ENCODE peak calls at places on chromosomes 7 and 10, in ten cellular contexts. E is stimulated activated CD8-positive, alpha-beta memory T cell treated with anti-CD3 and anti-CD28 coated beads, Interleukin-4, amount 100 ng/mL, for 24 hours; O is activated T-helper 1 cell treated with Interleukin-2 at 50 U/mL for 16 hours; F is activated naive CD8-positive, alpha-beta T cell treated with anti-CD3 and anti-CD28 coated beads for 36 hours; L is erythroblast; X is NCI-H1694 treated with DMSO at 0.1 percent for 48 hours; D is cardiac muscle cell; U is GM19239; C is activated CD8-positive, alpha-beta memory T cell treated with anti-CD3 and anti-CD28 coated beads, Interleukin-2, amount 50 U/mL, for 4 hours; P is activated T-cell treated with anti-CD3 and anti-CD28 coated beads, Interleukin-2, amount 50 U/mL, for 72 hours. T is an unnamed sample.

GRCh38 chr10:124152781-124153600 is 59.6 kb upstream of the CHST15 start:
- DNase-seq in E (peak), O (peak), F (peak), L (no peak), X (no peak), D (peak), U (peak), C (no peak), P (peak), T (peak)

GRCh38 chr10:6052247-6053221 is 9.6 kb downstream of the IL2RA start:
- DNase-seq in E (peak), O (peak), F (peak), L (no peak), X (no peak), D (no peak), U (no peak), C (peak), P (peak), T (no peak)

GRCh38 chr7:116834815-116835533 is 27.4 kb upstream of the CAPZA2 start:
- DNase-seq in E (no peak), O (no peak), F (no peak), L (no peak), X (no peak), D (peak), U (no peak), C (no peak), P (no peak), T (peak)

GRCh38 chr7:14069961-14070360 is 80.5 kb upstream of the ETV1 start:
- DNase-seq in E (no peak), O (no peak), F (no peak), L (no peak), X (no peak), D (no peak), U (no peak), C (no peak), P (no peak), T (no peak)

GRCh38 chr10:11245510-11245909 is 227.8 kb downstream of the CELF2 start:
- DNase-seq in E (no peak), O (no peak), F (peak), L (no peak), X (no peak), D (no peak), U (no peak), C (no peak), P (no peak), T (no peak)

GRCh38 chr7:84553711-84554110 is 359.1 kb upstream of the SEMA3A start:
- DNase-seq in E (no peak), O (no peak), F (no peak), L (no peak), X (no peak), D (no peak), U (no peak), C (no peak), P (no peak), T (no peak)

GRCh38 chr10:93383562-93383981 is 98.6 kb downstream of the MYOF start:
- DNase-seq in E (no peak), O (no peak), F (no peak), L (no peak), X (no peak), D (peak), U (no peak), C (no peak), P (no peak), T (peak)

GRCh38 chr7:134362587-134363483 is 46.1 kb upstream of the SLC35B4 start:
- DNase-seq in E (no peak), O (no peak), F (no peak), L (peak), X (no peak), D (peak), U (no peak), C (no peak), P (no peak), T (no peak)

GRCh38 chr7:924541-925231 is 29.8 kb downstream of the ADAP1 start:
- DNase-seq in E (peak), O (no peak), F (peak), L (no peak), X (no peak), D (no peak), U (peak), C (peak), P (peak), T (no peak)

GRCh38 chr7:130141161-130141857 is 63.9 kb downstream of the TMEM209 start:
- DNase-seq in E (no peak), O (no peak), F (peak), L (peak), X (no peak), D (peak), U (peak), C (peak), P (no peak), T (no peak)

GRCh38 chr7:159118623-159119022 is 26.0 kb downstream of the VIPR2 start:
- DNase-seq in E (no peak), O (no peak), F (no peak), L (no peak), X (no peak), D (no peak), U (no peak), C (no peak), P (no peak), T (no peak)

GRCh38 chr10:16887565-16887964 is 70.3 kb upstream of the RSU1 start:
- DNase-seq in E (no peak), O (no peak), F (no peak), L (no peak), X (no peak), D (peak), U (no peak), C (no peak), P (no peak), T (no peak)

GRCh38 chr7:117468174-117468573 is 11.7 kb upstream of the CFTR start:
- DNase-seq in E (no peak), O (no peak), F (no peak), L (no peak), X (no peak), D (no peak), U (no peak), C (no peak), P (no peak), T (no peak)

GRCh38 chr10:61970182-61971015 is 68.9 kb downstream of the ARID5B start:
- DNase-seq in E (no peak), O (no peak), F (no peak), L (no peak), X (no peak), D (peak), U (no peak), C (no peak), P (no peak), T (no peak)

GRCh38 chr10:65602182-65602865 is 1323.5 kb upstream of the LRRTM3 start:
- DNase-seq in E (no peak), O (no peak), F (no peak), L (no peak), X (no peak), D (no peak), U (no peak), C (no peak), P (no peak), T (no peak)

GRCh38 chr7:156547884-156548561 is 92.6 kb upstream of the RNF32 start:
- DNase-seq in E (no peak), O (no peak), F (no peak), L (no peak), X (no peak), D (no peak), U (no peak), C (no peak), P (no peak), T (no peak)

GRCh38 chr7:74521855-74522254 is 68.1 kb downstream of the GTF2IRD1 start:
- DNase-seq in E (no peak), O (no peak), F (no peak), L (no peak), X (no peak), D (no peak), U (no peak), C (no peak), P (no peak), T (no peak)

GRCh38 chr7:138658889-138659288 is 42.3 kb downstream of the SVOPL start:
- DNase-seq in E (no peak), O (no peak), F (no peak), L (no peak), X (no peak), D (no peak), U (no peak), C (no peak), P (no peak), T (no peak)

GRCh38 chr10:60123668-60124067 is 217.3 kb upstream of the CCDC6 start:
- DNase-seq in E (no peak), O (no peak), F (no peak), L (no peak), X (no peak), D (no peak), U (no peak), C (no peak), P (no peak), T (no peak)

GRCh38 chr10:49375611-49376010 is 20.3 kb downstream of the DRGX start:
- DNase-seq in E (no peak), O (no peak), F (no peak), L (no peak), X (no peak), D (no peak), U (no peak), C (no peak), P (no peak), T (no peak)

GRCh38 chr7:50216626-50217025 is 87.9 kb upstream of the IKZF1 start:
- DNase-seq in E (no peak), O (no peak), F (no peak), L (no peak), X (no peak), D (no peak), U (no peak), C (no peak), P (no peak), T (no peak)

GRCh38 chr7:127983804-127984332 is 47.4 kb downstream of the LRRC4 start:
- DNase-seq in E (no peak), O (no peak), F (no peak), L (peak), X (no peak), D (peak), U (no peak), C (no peak), P (no peak), T (no peak)

GRCh38 chr10:92758594-92758993 is 68.8 kb downstream of the HHEX start:
- DNase-seq in E (no peak), O (no peak), F (no peak), L (no peak), X (no peak), D (no peak), U (no peak), C (no peak), P (no peak), T (no peak)

GRCh38 chr7:24828871-24829661 is 71.8 kb upstream of the GSDME start:
- DNase-seq in E (no peak), O (no peak), F (no peak), L (peak), X (no peak), D (peak), U (no peak), C (no peak), P (no peak), T (no peak)

GRCh38 chr7:158546626-158547025 is 41.0 kb downstream of the PTPRN2 start:
- DNase-seq in E (no peak), O (no peak), F (no peak), L (no peak), X (no peak), D (no peak), U (no peak), C (no peak), P (no peak), T (no peak)

GRCh38 chr7:140899883-140900282 is 24.8 kb downstream of the BRAF start:
- DNase-seq in E (no peak), O (no peak), F (no peak), L (no peak), X (no peak), D (peak), U (no peak), C (no peak), P (no peak), T (no peak)

GRCh38 chr10:110324805-110325280 is 20.1 kb upstream of the SMNDC1 start:
- DNase-seq in E (no peak), O (no peak), F (no peak), L (no peak), X (no peak), D (no peak), U (no peak), C (no peak), P (no peak), T (no peak)

GRCh38 chr10:84039957-84040356 is 99.4 kb upstream of the GHITM start:
- DNase-seq in E (no peak), O (no peak), F (no peak), L (no peak), X (no peak), D (no peak), U (no peak), C (no peak), P (no peak), T (no peak)

GRCh38 chr10:126041804-126042231 is 145.5 kb downstream of the FANK1 start:
- DNase-seq in E (peak), O (no peak), F (peak), L (peak), X (no peak), D (peak), U (peak), C (peak), P (peak), T (no peak)

GRCh38 chr7:128006550-128007292 is 24.5 kb downstream of the LRRC4 start:
- DNase-seq in E (no peak), O (no peak), F (no peak), L (no peak), X (no peak), D (no peak), U (no peak), C (no peak), P (no peak), T (no peak)

GRCh38 chr7:148472406-148472805 is 118.2 kb upstream of the C7orf33 start:
- DNase-seq in E (no peak), O (no peak), F (no peak), L (no peak), X (no peak), D (no peak), U (no peak), C (no peak), P (no peak), T (no peak)

GRCh38 chr10:90777614-90778013 is 80.2 kb downstream of the HTR7 start:
- DNase-seq in E (no peak), O (no peak), F (no peak), L (no peak), X (no peak), D (peak), U (no peak), C (no peak), P (no peak), T (no peak)

GRCh38 chr10:71598673-71599072 is 120.9 kb downstream of the C10orf105 start:
- DNase-seq in E (no peak), O (no peak), F (no peak), L (no peak), X (no peak), D (peak), U (no peak), C (no peak), P (no peak), T (no peak)

GRCh38 chr10:121311812-121312443 is 286.3 kb downstream of the FGFR2 start:
- DNase-seq in E (no peak), O (no peak), F (no peak), L (no peak), X (no peak), D (no peak), U (no peak), C (no peak), P (no peak), T (no peak)

GRCh38 chr7:41890631-41891265 is 187.9 kb upstream of the INHBA start:
- DNase-seq in E (no peak), O (no peak), F (no peak), L (no peak), X (no peak), D (no peak), U (no peak), C (no peak), P (no peak), T (no peak)

GRCh38 chr10:122239578-122240257 is 31.4 kb upstream of the BTBD16 start:
- DNase-seq in E (no peak), O (no peak), F (no peak), L (no peak), X (no peak), D (peak), U (no peak), C (no peak), P (no peak), T (no peak)

GRCh38 chr10:68086011-68086410 is 10.9 kb upstream of the HERC4 start:
- DNase-seq in E (no peak), O (no peak), F (no peak), L (no peak), X (no peak), D (no peak), U (no peak), C (no peak), P (no peak), T (no peak)

T was measured in HTR-8/SVneo.